ENCODE peak calls at places on chromosomes 7 and 10, in four cellular contexts. One of them, this sample, is unnamed. For H3K9me3 and H3K4me1, the result is how much of the 10 kb centered on the place peaks cover.

GRCh38 chr7:1059200-1060091 is 15.1 kb downstream of the GPR146 start:
- DNase-seq in CD8-positive, alpha-beta memory T cell: no peak
- DNase-seq in cardiac muscle cell: peak
- DNase-seq in body of pancreas: peak
- DNase-seq in this sample: peak

GRCh38 chr10:103645141-103646054 is 151.9 kb downstream of the NEURL1 start:
- DNase-seq in CD8-positive, alpha-beta memory T cell: no peak
- DNase-seq in cardiac muscle cell: peak
- DNase-seq in body of pancreas: peak
- DNase-seq in this sample: peak

GRCh38 chr10:116691079-116691398 is 51.3 kb downstream of the HSPA12A start:
- DNase-seq in CD8-positive, alpha-beta memory T cell: no peak
- DNase-seq in cardiac muscle cell: no peak
- DNase-seq in body of pancreas: no peak
- DNase-seq in this sample: no peak

GRCh38 chr10:95792874-95793285 is 36.9 kb downstream of the ENTPD1 start:
- DNase-seq in CD8-positive, alpha-beta memory T cell: no peak
- DNase-seq in cardiac muscle cell: peak
- DNase-seq in body of pancreas: no peak
- DNase-seq in this sample: no peak

GRCh38 chr10:71641449-71641848 is 78.1 kb downstream of the C10orf105 start:
- DNase-seq in CD8-positive, alpha-beta memory T cell: no peak
- DNase-seq in cardiac muscle cell: no peak
- DNase-seq in body of pancreas: no peak
- DNase-seq in this sample: no peak

GRCh38 chr7:144391823-144392255 is 11.7 kb downstream of the NOBOX start:
- DNase-seq in CD8-positive, alpha-beta memory T cell: peak
- DNase-seq in cardiac muscle cell: peak
- DNase-seq in body of pancreas: no peak
- DNase-seq in this sample: no peak

GRCh38 chr10:98295401-98295811 is 27.4 kb upstream of the LOXL4 start:
- DNase-seq in CD8-positive, alpha-beta memory T cell: no peak
- DNase-seq in cardiac muscle cell: no peak
- DNase-seq in body of pancreas: no peak
- DNase-seq in this sample: no peak

GRCh38 chr10:1123198-1123597 is 67.0 kb downstream of the WDR37 start:
- DNase-seq in CD8-positive, alpha-beta memory T cell: no peak
- DNase-seq in cardiac muscle cell: peak
- DNase-seq in body of pancreas: no peak
- DNase-seq in this sample: no peak

GRCh38 chr7:25272265-25272664 is 44.0 kb upstream of the NPVF start:
- DNase-seq in CD8-positive, alpha-beta memory T cell: no peak
- DNase-seq in cardiac muscle cell: no peak
- DNase-seq in body of pancreas: no peak
- DNase-seq in this sample: no peak

GRCh38 chr10:11335167-11335652 is 276.2 kb downstream of the USP6NL start:
- DNase-seq in CD8-positive, alpha-beta memory T cell: no peak
- DNase-seq in cardiac muscle cell: peak
- DNase-seq in body of pancreas: no peak
- DNase-seq in this sample: no peak

GRCh38 chr10:87750001-87750651 is 67.9 kb downstream of the ATAD1 start:
- DNase-seq in CD8-positive, alpha-beta memory T cell: no peak
- DNase-seq in cardiac muscle cell: peak
- DNase-seq in body of pancreas: no peak
- DNase-seq in this sample: no peak

GRCh38 chr10:112132429-112132828 is 51.1 kb downstream of the GPAM start:
- DNase-seq in CD8-positive, alpha-beta memory T cell: no peak
- DNase-seq in cardiac muscle cell: no peak
- DNase-seq in body of pancreas: no peak
- DNase-seq in this sample: no peak

GRCh38 chr10:100509241-100509640 is 10.4 kb downstream of the SEC31B start:
- DNase-seq in CD8-positive, alpha-beta memory T cell: peak
- DNase-seq in cardiac muscle cell: peak
- DNase-seq in body of pancreas: no peak
- DNase-seq in this sample: no peak

GRCh38 chr7:226281-226882 is 34.0 kb downstream of the FAM20C start:
- DNase-seq in CD8-positive, alpha-beta memory T cell: no peak
- DNase-seq in cardiac muscle cell: no peak
- DNase-seq in body of pancreas: no peak
- DNase-seq in this sample: peak

GRCh38 chr7:152050547-152050971 is 25.1 kb downstream of the GALNT11 start:
- DNase-seq in CD8-positive, alpha-beta memory T cell: no peak
- DNase-seq in cardiac muscle cell: peak
- DNase-seq in body of pancreas: no peak
- DNase-seq in this sample: no peak

GRCh38 chr10:69636273-69636575 is 6.2 kb downstream of the FAM241B start:
- DNase-seq in CD8-positive, alpha-beta memory T cell: no peak
- DNase-seq in cardiac muscle cell: no peak
- DNase-seq in body of pancreas: no peak
- DNase-seq in this sample: no peak

GRCh38 chr7:140439359-140439758 is 35.5 kb downstream of the RAB19 start:
- DNase-seq in CD8-positive, alpha-beta memory T cell: no peak
- DNase-seq in cardiac muscle cell: no peak
- DNase-seq in body of pancreas: no peak
- DNase-seq in this sample: no peak

GRCh38 chr7:6437251-6437650 is 10.5 kb downstream of the DAGLB start:
- DNase-seq in CD8-positive, alpha-beta memory T cell: no peak
- DNase-seq in cardiac muscle cell: no peak
- DNase-seq in body of pancreas: no peak
- DNase-seq in this sample: no peak

GRCh38 chr10:124721295-124722052 is 22.7 kb downstream of the FAM53B start:
- DNase-seq in CD8-positive, alpha-beta memory T cell: no peak
- DNase-seq in cardiac muscle cell: peak
- DNase-seq in body of pancreas: no peak
- DNase-seq in this sample: peak

GRCh38 chr10:91194497-91195179 is 25.8 kb upstream of the PCGF5 start:
- DNase-seq in CD8-positive, alpha-beta memory T cell: no peak
- DNase-seq in cardiac muscle cell: peak
- DNase-seq in body of pancreas: no peak
- DNase-seq in this sample: no peak

GRCh38 chr7:45596665-45597095 is 22.5 kb downstream of the ADCY1 start:
- DNase-seq in CD8-positive, alpha-beta memory T cell: no peak
- DNase-seq in cardiac muscle cell: no peak
- DNase-seq in body of pancreas: no peak
- DNase-seq in this sample: no peak

GRCh38 chr7:131149840-131150239 is 177.8 kb upstream of the MKLN1 start:
- DNase-seq in CD8-positive, alpha-beta memory T cell: no peak
- DNase-seq in cardiac muscle cell: no peak
- DNase-seq in body of pancreas: no peak
- DNase-seq in this sample: no peak

GRCh38 chr10:96511044-96511945 is 2.4 kb downstream of the TLL2 start:
- DNase-seq in CD8-positive, alpha-beta memory T cell: no peak
- DNase-seq in cardiac muscle cell: peak
- DNase-seq in body of pancreas: peak
- DNase-seq in this sample: no peak

GRCh38 chr10:78109210-78109609 is 75.5 kb downstream of the RPS24 start:
- DNase-seq in CD8-positive, alpha-beta memory T cell: no peak
- DNase-seq in cardiac muscle cell: no peak
- DNase-seq in body of pancreas: no peak
- DNase-seq in this sample: no peak

GRCh38 chr7:112937651-112938390 is 147.6 kb upstream of the TMEM168 start:
- DNase-seq in CD8-positive, alpha-beta memory T cell: peak
- DNase-seq in cardiac muscle cell: peak
- DNase-seq in body of pancreas: no peak
- DNase-seq in this sample: no peak

GRCh38 chr10:35007858-35008301 is 82.3 kb downstream of the CUL2 start:
- DNase-seq in CD8-positive, alpha-beta memory T cell: no peak
- DNase-seq in cardiac muscle cell: no peak
- DNase-seq in body of pancreas: no peak
- DNase-seq in this sample: no peak

GRCh38 chr7:130699686-130700085 is 13.3 kb upstream of the TSGA13 start:
- DNase-seq in CD8-positive, alpha-beta memory T cell: no peak
- DNase-seq in cardiac muscle cell: no peak
- DNase-seq in body of pancreas: no peak
- DNase-seq in this sample: no peak

GRCh38 chr10:5710854-5711253 is 26.2 kb downstream of the TASOR2 start:
- DNase-seq in CD8-positive, alpha-beta memory T cell: no peak
- DNase-seq in cardiac muscle cell: no peak
- DNase-seq in body of pancreas: no peak
- DNase-seq in this sample: no peak

GRCh38 chr7:55539380-55539779 is 32.9 kb downstream of the VOPP1 start:
- DNase-seq in CD8-positive, alpha-beta memory T cell: no peak
- DNase-seq in cardiac muscle cell: no peak
- DNase-seq in body of pancreas: no peak
- DNase-seq in this sample: no peak

GRCh38 chr10:18231480-18231879 is 91.3 kb downstream of the CACNB2 start:
- DNase-seq in CD8-positive, alpha-beta memory T cell: no peak
- DNase-seq in cardiac muscle cell: no peak
- DNase-seq in body of pancreas: no peak
- DNase-seq in this sample: no peak

GRCh38 chr10:18230794-18231193 is 90.6 kb downstream of the CACNB2 start:
- DNase-seq in CD8-positive, alpha-beta memory T cell: no peak
- DNase-seq in cardiac muscle cell: no peak
- DNase-seq in body of pancreas: no peak
- DNase-seq in this sample: no peak

GRCh38 chr10:18226336-18226735 is 86.1 kb downstream of the CACNB2 start:
- DNase-seq in CD8-positive, alpha-beta memory T cell: no peak
- DNase-seq in cardiac muscle cell: no peak
- DNase-seq in body of pancreas: no peak
- DNase-seq in this sample: no peak

GRCh38 chr10:18233775-18234174 is 93.6 kb downstream of the CACNB2 start:
- DNase-seq in CD8-positive, alpha-beta memory T cell: no peak
- DNase-seq in cardiac muscle cell: no peak
- DNase-seq in body of pancreas: peak
- DNase-seq in this sample: peak

DNA sequence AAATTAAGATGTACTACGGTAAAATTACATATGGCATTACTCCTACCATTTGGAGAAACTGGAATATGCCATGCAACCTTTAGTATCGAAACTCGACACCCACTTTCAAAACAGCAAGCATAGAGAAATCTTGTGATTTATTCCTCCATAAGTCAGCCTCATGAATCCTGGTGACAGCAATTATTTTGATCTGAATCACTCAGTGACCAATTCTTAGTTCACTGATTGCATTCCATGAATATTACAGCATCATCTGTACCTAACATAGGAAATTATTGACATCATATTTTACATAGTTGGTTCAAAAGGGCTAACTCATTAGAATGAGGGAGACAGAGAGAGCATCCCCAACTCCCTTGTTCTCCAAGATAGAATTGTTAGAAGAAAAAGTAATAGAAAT is 89.6 kb downstream of the CACNB2 start:
- DNase-seq in CD8-positive, alpha-beta memory T cell: no peak
- DNase-seq in cardiac muscle cell: no peak
- DNase-seq in body of pancreas: no peak
- DNase-seq in this sample: no peak
- H3K27ac ChIP-seq in CD8-positive, alpha-beta memory T cell: no peak
- H3K27ac ChIP-seq in cardiac muscle cell: no peak
- H3K27ac ChIP-seq in body of pancreas: no peak
- H3K27ac ChIP-seq in this sample: no peak

DNA sequence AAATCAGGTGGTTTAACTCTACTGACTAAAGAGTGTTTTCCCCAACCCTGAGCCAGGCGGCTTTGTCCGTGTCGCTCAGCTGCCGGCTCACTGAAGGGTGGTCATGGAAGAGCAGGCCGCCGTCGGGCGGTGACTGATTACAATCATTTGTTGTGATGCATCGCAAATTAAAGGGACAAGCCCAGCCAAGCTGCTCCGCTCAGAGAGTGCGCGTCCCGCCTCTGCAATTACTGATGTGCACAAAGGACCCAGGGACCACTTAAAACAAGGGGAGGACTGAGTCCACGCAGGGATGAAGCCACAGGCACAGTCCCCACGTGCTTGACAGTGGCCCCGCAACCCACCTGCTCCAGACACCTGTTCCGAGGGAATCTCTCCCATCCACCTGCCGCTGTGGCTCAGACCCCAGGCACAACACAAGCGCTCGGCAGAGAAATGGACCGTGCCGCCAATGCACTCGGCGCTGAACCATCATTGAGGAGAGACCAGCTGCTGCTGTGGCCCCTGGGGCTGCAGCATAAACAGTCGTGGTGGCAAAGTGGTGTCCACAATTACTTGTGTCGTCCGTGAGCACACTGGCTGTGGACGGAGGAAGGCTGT is 526.5 kb downstream of the PTPRN2 start:
- DNase-seq in CD8-positive, alpha-beta memory T cell: no peak
- DNase-seq in cardiac muscle cell: no peak
- DNase-seq in body of pancreas: no peak
- DNase-seq in this sample: peak
- H3K9me3 ChIP-seq in CD8-positive, alpha-beta memory T cell: under half
- H3K9me3 ChIP-seq in cardiac muscle cell: under half
- H3K9me3 ChIP-seq in body of pancreas: under half
- H3K9me3 ChIP-seq in this sample: under half

DNA sequence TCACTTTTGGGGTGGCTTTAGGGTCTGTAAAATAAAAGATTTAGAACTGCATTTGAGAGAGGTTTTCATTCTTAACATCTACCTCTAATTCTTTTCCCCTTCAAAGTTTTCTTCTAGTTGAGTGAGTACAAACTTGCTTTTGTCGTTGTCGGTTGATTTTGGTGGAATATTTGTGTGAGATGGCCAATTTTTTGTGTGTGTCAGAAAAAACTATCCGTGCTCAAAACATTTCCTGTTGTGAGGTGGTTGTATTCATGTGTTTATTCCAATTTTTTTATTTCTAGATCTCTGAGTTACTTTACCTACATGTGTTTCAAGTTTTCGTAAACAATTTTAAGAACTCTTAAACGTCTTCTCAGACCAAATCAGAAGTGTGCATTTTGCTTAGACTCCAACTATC is 1.6 kb downstream of the AHR start:
- DNase-seq in CD8-positive, alpha-beta memory T cell: no peak
- DNase-seq in cardiac muscle cell: no peak
- DNase-seq in body of pancreas: no peak
- DNase-seq in this sample: no peak
- H3K4me1 ChIP-seq in CD8-positive, alpha-beta memory T cell: under half
- H3K4me1 ChIP-seq in cardiac muscle cell: under half
- H3K4me1 ChIP-seq in body of pancreas: under half
- H3K4me1 ChIP-seq in this sample: under half

GRCh38 chr7:145698526-145699262 is 417.9 kb upstream of the CNTNAP2 start:
- DNase-seq in CD8-positive, alpha-beta memory T cell: no peak
- DNase-seq in cardiac muscle cell: no peak
- DNase-seq in body of pancreas: no peak
- DNase-seq in this sample: no peak

GRCh38 chr7:145696071-145696470 is 420.5 kb upstream of the CNTNAP2 start:
- DNase-seq in CD8-positive, alpha-beta memory T cell: no peak
- DNase-seq in cardiac muscle cell: no peak
- DNase-seq in body of pancreas: no peak
- DNase-seq in this sample: no peak

DNA sequence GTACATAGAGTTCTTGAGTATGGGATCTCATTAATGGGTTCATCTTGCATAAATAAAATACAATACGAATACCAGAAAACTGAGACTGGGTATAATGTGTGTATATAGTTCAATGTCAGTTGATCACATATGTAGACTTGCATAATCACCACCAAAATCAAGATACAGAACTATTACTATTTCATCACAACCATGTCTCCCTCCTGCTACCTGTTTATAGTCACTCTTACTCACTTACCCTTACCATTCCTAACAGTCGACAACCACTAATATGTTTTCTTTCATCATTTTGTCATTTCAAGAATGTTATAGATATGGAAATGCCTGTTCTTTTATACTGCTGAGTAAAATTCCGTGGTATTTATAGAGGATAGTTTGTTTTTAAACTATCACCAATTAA is 416.1 kb upstream of the CNTNAP2 start:
- DNase-seq in CD8-positive, alpha-beta memory T cell: no peak
- DNase-seq in cardiac muscle cell: no peak
- DNase-seq in body of pancreas: no peak
- DNase-seq in this sample: no peak
- H3K27ac ChIP-seq in CD8-positive, alpha-beta memory T cell: no peak
- H3K27ac ChIP-seq in cardiac muscle cell: no peak
- H3K27ac ChIP-seq in body of pancreas: no peak
- H3K27ac ChIP-seq in this sample: no peak

GRCh38 chr7:157590526-157590925 is 253.7 kb downstream of the DNAJB6 start:
- DNase-seq in CD8-positive, alpha-beta memory T cell: no peak
- DNase-seq in cardiac muscle cell: no peak
- DNase-seq in body of pancreas: no peak
- DNase-seq in this sample: no peak
- H3K9me3 ChIP-seq in CD8-positive, alpha-beta memory T cell: under half
- H3K9me3 ChIP-seq in cardiac muscle cell: under half
- H3K9me3 ChIP-seq in body of pancreas: under half
- H3K9me3 ChIP-seq in this sample: under half

This sample was measured in right cardiac atrium.